ENCODE peak calls at places on chromosomes 11 and 22, in six cellular contexts. T is NCI-H1105, N is NCI-H1092, S is AG09319, P is endothelial cell, W is bronchial epithelial cell. Q is an unnamed sample.

GRCh38 chr11:131609317-131609716 is 238.9 kb downstream of the NTM start:
- DNase-seq in P (no peak), T (no peak), S (peak; percentile 47), W (peak; percentile 20), N (no peak), Q (no peak)

GRCh38 chr22:47071812-47072641 is 309.6 kb downstream of the TBC1D22A start:
- DNase-seq in W (no peak), N (no peak), P (no peak), T (no peak), S (no peak), Q (no peak)

GRCh38 chr11:93444671-93445073 is 98.5 kb downstream of the SMCO4 start:
- DNase-seq in S (no peak), P (no peak), T (no peak), W (peak; percentile 93), N (no peak), Q (peak; percentile 94)

GRCh38 chr11:114496915-114497314 is 57.6 kb downstream of the REXO2 start:
- DNase-seq in N (no peak), P (no peak), W (no peak), T (no peak), S (no peak), Q (no peak)

GRCh38 chr11:113577356-113578163 is 102.4 kb upstream of the DRD2 start:
- DNase-seq in S (no peak), T (peak; percentile 92), N (peak; percentile 59), P (no peak), W (peak; percentile 6), Q (peak; percentile 1)

GRCh38 chr11:1896895-1897294 is 5.2 kb upstream of the PRR33 start:
- DNase-seq in W (no peak), T (no peak), S (no peak), P (no peak), N (no peak), Q (no peak)

GRCh38 chr22:33202455-33202854 is 144.3 kb upstream of the SYN3 start:
- DNase-seq in T (no peak), W (no peak), S (no peak), N (no peak), P (no peak), Q (no peak)

GRCh38 chr11:10526974-10527918 is 13.7 kb downstream of the RNF141 start:
- DNase-seq in P (no peak), T (no peak), N (no peak), S (no peak), W (peak; percentile 88), Q (no peak)

GRCh38 chr11:76856111-76856510 is 4.6 kb upstream of the ACER3 start:
- DNase-seq in N (no peak), W (no peak), T (no peak), S (no peak), P (no peak), Q (no peak)

GRCh38 chr11:73968356-73968966 is 14.2 kb downstream of the UCP2 start:
- DNase-seq in T (no peak), N (no peak), W (no peak), S (no peak), P (no peak), Q (no peak)

GRCh38 chr11:36214976-36215687 is 74.1 kb downstream of the COMMD9 start:
- DNase-seq in N (no peak), W (no peak), P (no peak), T (no peak), S (no peak), Q (no peak)

Q was measured in kidney glomerular epithelial cell.